ENCODE peak calls at places on chromosome 18, in ten cellular contexts. One of them, this sample, is unnamed.

GRCh38 chr18:10274327-10274726 is 180.1 kb upstream of the APCDD1 start:
- DNase-seq in fibroblast of lung: peak; percentile 22
- DNase-seq in fibroblast of mammary gland: peak; percentile 79
- DNase-seq in colonic mucosa: no peak
- DNase-seq in fibroblast of pulmonary artery: peak; percentile 44
- DNase-seq in heart left ventricle: no peak
- DNase-seq in endodermal cell: no peak
- DNase-seq in adrenal gland: no peak
- DNase-seq in lower leg skin: no peak
- DNase-seq in endothelial cell of umbilical vein: no peak
- DNase-seq in this sample: no peak

GRCh38 chr18:70422061-70422965 is 133.5 kb downstream of the SOCS6 start:
- DNase-seq in fibroblast of lung: peak; percentile 95
- DNase-seq in fibroblast of mammary gland: peak; percentile 97
- DNase-seq in colonic mucosa: peak; percentile 75
- DNase-seq in fibroblast of pulmonary artery: peak; percentile 94
- DNase-seq in heart left ventricle: peak; percentile 76
- DNase-seq in endodermal cell: no peak
- DNase-seq in adrenal gland: peak; percentile 96
- DNase-seq in lower leg skin: peak; percentile 66
- DNase-seq in endothelial cell of umbilical vein: peak; percentile 99
- DNase-seq in this sample: peak; percentile 53

GRCh38 chr18:79484661-79485621 is 89.2 kb downstream of the NFATC1 start:
- DNase-seq in fibroblast of lung: peak; percentile 81
- DNase-seq in fibroblast of mammary gland: peak; percentile 93
- DNase-seq in colonic mucosa: no peak
- DNase-seq in fibroblast of pulmonary artery: peak; percentile 98
- DNase-seq in heart left ventricle: peak; percentile 48
- DNase-seq in endodermal cell: no peak
- DNase-seq in adrenal gland: no peak
- DNase-seq in lower leg skin: no peak
- DNase-seq in endothelial cell of umbilical vein: peak; percentile 94
- DNase-seq in this sample: peak; percentile 26

GRCh38 chr18:59140287-59140885 is 702 bp downstream of the SEC11C start:
- DNase-seq in fibroblast of lung: peak; percentile 29
- DNase-seq in fibroblast of mammary gland: peak; percentile 27
- DNase-seq in colonic mucosa: peak; percentile 30
- DNase-seq in fibroblast of pulmonary artery: peak; percentile 45
- DNase-seq in heart left ventricle: peak; percentile 24
- DNase-seq in endodermal cell: peak; percentile 77
- DNase-seq in adrenal gland: peak; percentile 30
- DNase-seq in lower leg skin: no peak
- DNase-seq in endothelial cell of umbilical vein: peak; percentile 42
- DNase-seq in this sample: no peak

GRCh38 chr18:9741461-9741820 is 33.3 kb downstream of the RAB31 start:
- DNase-seq in fibroblast of lung: no peak
- DNase-seq in fibroblast of mammary gland: no peak
- DNase-seq in colonic mucosa: no peak
- DNase-seq in fibroblast of pulmonary artery: no peak
- DNase-seq in heart left ventricle: no peak
- DNase-seq in endodermal cell: no peak
- DNase-seq in adrenal gland: no peak
- DNase-seq in lower leg skin: no peak
- DNase-seq in endothelial cell of umbilical vein: no peak
- DNase-seq in this sample: no peak

GRCh38 chr18:21575656-21576055 is 24.8 kb downstream of the ESCO1 start:
- DNase-seq in fibroblast of lung: no peak
- DNase-seq in fibroblast of mammary gland: no peak
- DNase-seq in colonic mucosa: no peak
- DNase-seq in fibroblast of pulmonary artery: no peak
- DNase-seq in heart left ventricle: no peak
- DNase-seq in endodermal cell: no peak
- DNase-seq in adrenal gland: no peak
- DNase-seq in lower leg skin: no peak
- DNase-seq in endothelial cell of umbilical vein: peak; percentile 53
- DNase-seq in this sample: no peak

GRCh38 chr18:35186491-35187034 is 54.3 kb upstream of the ZNF397 start:
- DNase-seq in fibroblast of lung: no peak
- DNase-seq in fibroblast of mammary gland: no peak
- DNase-seq in colonic mucosa: no peak
- DNase-seq in fibroblast of pulmonary artery: no peak
- DNase-seq in heart left ventricle: no peak
- DNase-seq in endodermal cell: no peak
- DNase-seq in adrenal gland: no peak
- DNase-seq in lower leg skin: no peak
- DNase-seq in endothelial cell of umbilical vein: no peak
- DNase-seq in this sample: no peak

GRCh38 chr18:49563130-49563540 is 1.3 kb downstream of the LIPG start:
- DNase-seq in fibroblast of lung: no peak
- DNase-seq in fibroblast of mammary gland: peak; percentile 26
- DNase-seq in colonic mucosa: no peak
- DNase-seq in fibroblast of pulmonary artery: no peak
- DNase-seq in heart left ventricle: no peak
- DNase-seq in endodermal cell: no peak
- DNase-seq in adrenal gland: no peak
- DNase-seq in lower leg skin: no peak
- DNase-seq in endothelial cell of umbilical vein: peak; percentile 22
- DNase-seq in this sample: no peak

GRCh38 chr18:74567805-74568204 is 29.9 kb upstream of the ZNF407 start:
- DNase-seq in fibroblast of lung: no peak
- DNase-seq in fibroblast of mammary gland: no peak
- DNase-seq in colonic mucosa: no peak
- DNase-seq in fibroblast of pulmonary artery: no peak
- DNase-seq in heart left ventricle: no peak
- DNase-seq in endodermal cell: peak; percentile 54
- DNase-seq in adrenal gland: no peak
- DNase-seq in lower leg skin: no peak
- DNase-seq in endothelial cell of umbilical vein: no peak
- DNase-seq in this sample: no peak
- TF ChIP-seq CTCF in fibroblast of lung: no peak
- TF ChIP-seq CTCF in fibroblast of mammary gland: no peak
- TF ChIP-seq CTCF in colonic mucosa: no peak
- TF ChIP-seq CTCF in fibroblast of pulmonary artery: no peak
- TF ChIP-seq CTCF in heart left ventricle: no peak
- TF ChIP-seq CTCF in endodermal cell: peak; percentile 68
- TF ChIP-seq CTCF in adrenal gland: no peak
- TF ChIP-seq CTCF in lower leg skin: no peak
- TF ChIP-seq CTCF in endothelial cell of umbilical vein: no peak
- TF ChIP-seq CTCF in this sample: no peak

GRCh38 chr18:75226301-75226955 is 15.8 kb downstream of the TSHZ1 start:
- DNase-seq in fibroblast of lung: peak; percentile 59
- DNase-seq in fibroblast of mammary gland: no peak
- DNase-seq in colonic mucosa: no peak
- DNase-seq in fibroblast of pulmonary artery: no peak
- DNase-seq in heart left ventricle: no peak
- DNase-seq in endodermal cell: no peak
- DNase-seq in adrenal gland: peak; percentile 41
- DNase-seq in lower leg skin: no peak
- DNase-seq in endothelial cell of umbilical vein: no peak
- DNase-seq in this sample: no peak
- H3K4me3 ChIP-seq in fibroblast of lung: peak overlapping the region; percentile 31
- H3K4me3 ChIP-seq in fibroblast of mammary gland: peak overlapping the region; percentile 7
- H3K4me3 ChIP-seq in colonic mucosa: no peak overlapping the region
- H3K4me3 ChIP-seq in fibroblast of pulmonary artery: peak overlapping the region; percentile 27
- H3K4me3 ChIP-seq in heart left ventricle: peak overlapping the region; percentile 20
- H3K4me3 ChIP-seq in endodermal cell: no peak overlapping the region
- H3K4me3 ChIP-seq in adrenal gland: peak overlapping the region; percentile 50
- H3K4me3 ChIP-seq in lower leg skin: no peak overlapping the region
- H3K4me3 ChIP-seq in endothelial cell of umbilical vein: no peak overlapping the region
- H3K4me3 ChIP-seq in this sample: peak overlapping the region; percentile 19

DNA sequence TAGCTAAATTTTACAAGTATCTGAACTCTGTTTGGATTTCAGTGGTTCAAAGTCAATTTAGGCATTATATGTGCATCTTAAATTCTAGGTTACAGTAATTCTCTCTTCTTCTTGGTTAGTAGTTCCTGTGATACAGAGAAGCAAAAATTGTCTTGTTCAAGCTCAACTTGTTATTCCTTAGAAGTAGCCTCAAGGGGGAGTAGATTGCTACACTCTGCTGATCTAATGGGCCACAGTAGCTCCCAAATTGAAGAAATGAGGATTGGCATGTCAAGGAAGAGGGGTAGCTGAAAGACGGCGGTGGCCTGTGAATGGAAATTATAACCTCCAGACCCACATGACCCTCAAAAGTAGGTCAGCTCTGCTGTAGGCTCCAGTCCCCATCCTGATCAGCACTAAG is 334.7 kb downstream of the HRH4 start:
- DNase-seq in fibroblast of lung: no peak
- DNase-seq in fibroblast of mammary gland: no peak
- DNase-seq in colonic mucosa: no peak
- DNase-seq in fibroblast of pulmonary artery: no peak
- DNase-seq in heart left ventricle: no peak
- DNase-seq in endodermal cell: no peak
- DNase-seq in adrenal gland: no peak
- DNase-seq in lower leg skin: no peak
- DNase-seq in endothelial cell of umbilical vein: no peak
- DNase-seq in this sample: no peak
- TF ChIP-seq CTCF in fibroblast of lung: no peak
- TF ChIP-seq CTCF in fibroblast of mammary gland: peak; percentile 6
- TF ChIP-seq CTCF in colonic mucosa: no peak
- TF ChIP-seq CTCF in fibroblast of pulmonary artery: no peak
- TF ChIP-seq CTCF in heart left ventricle: no peak
- TF ChIP-seq CTCF in endodermal cell: peak; percentile 61
- TF ChIP-seq CTCF in adrenal gland: no peak
- TF ChIP-seq CTCF in lower leg skin: no peak
- TF ChIP-seq CTCF in endothelial cell of umbilical vein: no peak
- TF ChIP-seq CTCF in this sample: no peak

GRCh38 chr18:44682871-44683221 is 2.2 kb downstream of the SETBP1 start:
- DNase-seq in fibroblast of lung: peak; percentile 55
- DNase-seq in fibroblast of mammary gland: peak; percentile 16
- DNase-seq in colonic mucosa: no peak
- DNase-seq in fibroblast of pulmonary artery: no peak
- DNase-seq in heart left ventricle: no peak
- DNase-seq in endodermal cell: peak; percentile 89
- DNase-seq in adrenal gland: no peak
- DNase-seq in lower leg skin: no peak
- DNase-seq in endothelial cell of umbilical vein: no peak
- DNase-seq in this sample: no peak
- H3K4me3 ChIP-seq in fibroblast of lung: peak overlapping the region; percentile 36
- H3K4me3 ChIP-seq in fibroblast of mammary gland: no peak overlapping the region
- H3K4me3 ChIP-seq in colonic mucosa: no peak overlapping the region
- H3K4me3 ChIP-seq in fibroblast of pulmonary artery: no peak overlapping the region
- H3K4me3 ChIP-seq in heart left ventricle: no peak overlapping the region
- H3K4me3 ChIP-seq in endodermal cell: peak overlapping the region; percentile 90
- H3K4me3 ChIP-seq in adrenal gland: peak overlapping the region; percentile 56
- H3K4me3 ChIP-seq in lower leg skin: no peak overlapping the region
- H3K4me3 ChIP-seq in endothelial cell of umbilical vein: no peak overlapping the region
- H3K4me3 ChIP-seq in this sample: peak overlapping the region; percentile 77